ENCODE peak calls at places on chromosomes 11 and 22, in four cellular contexts. A is fibroblast of lung, S is uterus, T is colonic mucosa. R is an unnamed sample.

GRCh38 chr11:88544656-88545280 is 207.2 kb upstream of the CTSC start:
- DNase-seq in T (no peak), S (no peak), A (no peak), R (no peak)

GRCh38 chr11:81959341-81959740 is 774.3 kb downstream of the FAM181B start:
- DNase-seq in S (no peak), A (no peak), T (no peak), R (no peak)

GRCh38 chr11:15349413-15349812 is 234.7 kb downstream of the INSC start:
- DNase-seq in A (no peak), T (no peak), S (no peak), R (no peak)

GRCh38 chr11:67563354-67564114 is 20.1 kb upstream of the GSTP1 start:
- DNase-seq in S (peak; percentile 81), A (peak; percentile 76), T (peak; percentile 79), R (peak; percentile 67)

GRCh38 chr11:101180481-101180880 is 50.9 kb upstream of the PGR start:
- DNase-seq in A (no peak), T (no peak), S (no peak), R (no peak)

GRCh38 chr22:48478529-48479265 is 1349.0 kb downstream of the BRD1 start:
- DNase-seq in S (no peak), T (no peak), A (no peak), R (no peak)

GRCh38 chr11:8234425-8234821 is 29.3 kb downstream of the LMO1 start:
- DNase-seq in A (no peak), S (no peak), T (no peak), R (no peak)

GRCh38 chr11:122793500-122793899 is 44.8 kb upstream of the CRTAM start:
- DNase-seq in S (no peak), T (no peak), A (peak; percentile 69), R (no peak)

GRCh38 chr11:17413414-17414316 is 25.2 kb upstream of the KCNJ11 start:
- DNase-seq in S (no peak), A (no peak), T (peak; percentile 83), R (no peak)

GRCh38 chr11:68651208-68651984 is 32.9 kb upstream of the GAL start:
- DNase-seq in S (no peak), T (no peak), A (no peak), R (no peak)

GRCh38 chr22:20509344-20510047 is 2.1 kb downstream of the MED15 start:
- DNase-seq in A (peak; percentile 91), T (peak; percentile 81), S (peak; percentile 66), R (peak; percentile 42)

GRCh38 chr22:30202531-30203006 is 44.0 kb downstream of the LIF start:
- DNase-seq in A (peak; percentile 83), S (peak; percentile 53), T (peak; percentile 75), R (no peak)

DNA sequence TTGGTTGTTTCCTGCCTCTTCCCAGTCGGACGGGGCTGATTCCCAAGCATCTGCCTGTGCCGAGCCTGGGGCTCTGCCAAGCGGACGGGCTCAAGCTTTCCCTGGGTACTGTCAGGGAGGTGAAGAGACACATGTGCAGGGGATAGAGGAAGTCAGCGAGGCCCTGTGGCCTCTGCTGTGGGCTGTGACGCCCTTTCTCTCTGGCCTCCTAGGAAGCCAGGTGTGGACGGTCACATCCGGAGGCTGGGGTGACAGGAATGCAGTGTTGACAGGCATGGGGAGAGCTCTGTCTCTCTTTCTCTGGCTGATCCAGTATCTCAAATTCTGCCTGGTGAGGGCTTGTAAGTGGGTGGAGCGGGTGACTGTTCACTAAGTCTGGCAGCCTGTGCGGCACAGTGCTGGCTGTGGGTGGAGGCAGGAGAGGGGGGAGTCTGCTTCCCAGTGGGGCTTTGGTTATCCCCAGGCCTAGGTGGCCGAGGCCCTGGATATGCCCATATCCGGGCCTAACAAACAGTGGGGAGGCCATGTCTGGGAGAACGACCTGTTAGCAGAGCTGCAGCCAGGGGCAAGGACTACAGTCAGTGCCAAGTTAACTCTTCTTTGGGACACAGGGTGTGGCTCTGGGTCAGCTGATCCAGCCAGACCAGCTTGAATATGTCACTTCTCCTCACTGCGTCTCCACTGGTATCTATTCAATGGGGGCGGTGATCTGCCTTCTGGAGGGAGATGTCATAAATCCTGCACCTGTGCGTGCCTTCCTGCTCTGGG is 2.0 kb downstream of the KCTD17 start:
- DNase-seq in S (no peak), T (peak; percentile 55), A (no peak), R (no peak)
- H3K4me1 ChIP-seq in S (no peaks in the 10 kb centered on the region), T (peaks cover 18% of the 10 kb centered on the region), A (peaks cover 4% of the 10 kb centered on the region), R (peaks cover 9% of the 10 kb centered on the region)

GRCh38 chr11:44318369-44318768 is 8.4 kb upstream of the ALX4 start:
- DNase-seq in T (no peak), S (no peak), A (no peak), R (no peak)
- H3K27me3 ChIP-seq in T (peaks cover 91% of the 10 kb centered on the region), S (peaks cover 26% of the 10 kb centered on the region), A (peaks cover 83% of the 10 kb centered on the region), R (no peaks in the 10 kb centered on the region)

GRCh38 chr22:39253427-39254070 is 8.8 kb upstream of the PDGFB start:
- DNase-seq in A (peak; percentile 84), S (peak; percentile 73), T (peak; percentile 52), R (peak; percentile 33)
- H3K27ac ChIP-seq in A (peak overlapping the region; percentile 60), S (peak overlapping the region; percentile 87), T (no peak overlapping the region), R (no peak overlapping the region)

DNA sequence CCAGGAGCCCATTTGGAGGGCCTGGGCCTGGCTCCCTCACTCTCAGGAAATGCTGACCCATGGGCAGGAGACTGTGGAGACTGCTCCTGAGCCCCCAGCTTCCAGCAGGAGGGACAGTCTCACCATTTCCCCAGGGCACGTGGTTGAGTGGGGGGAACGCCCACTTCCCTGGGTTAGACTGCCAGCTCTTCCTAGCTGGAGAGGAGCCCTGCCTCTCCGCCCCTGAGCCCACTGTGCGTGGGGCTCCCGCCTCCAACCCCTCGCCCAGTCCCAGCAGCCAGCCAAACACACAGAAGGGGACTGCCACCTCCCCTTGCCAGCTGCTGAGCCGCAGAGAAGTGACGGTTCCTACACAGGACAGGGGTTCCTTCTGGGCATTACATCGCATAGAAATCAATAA is 37.1 kb downstream of the CDKN1C start:
- DNase-seq in S (no peak), A (no peak), T (no peak), R (no peak)
- H3K4me1 ChIP-seq in S (no peaks in the 10 kb centered on the region), A (no peaks in the 10 kb centered on the region), T (no peaks in the 10 kb centered on the region), R (no peaks in the 10 kb centered on the region)

DNA sequence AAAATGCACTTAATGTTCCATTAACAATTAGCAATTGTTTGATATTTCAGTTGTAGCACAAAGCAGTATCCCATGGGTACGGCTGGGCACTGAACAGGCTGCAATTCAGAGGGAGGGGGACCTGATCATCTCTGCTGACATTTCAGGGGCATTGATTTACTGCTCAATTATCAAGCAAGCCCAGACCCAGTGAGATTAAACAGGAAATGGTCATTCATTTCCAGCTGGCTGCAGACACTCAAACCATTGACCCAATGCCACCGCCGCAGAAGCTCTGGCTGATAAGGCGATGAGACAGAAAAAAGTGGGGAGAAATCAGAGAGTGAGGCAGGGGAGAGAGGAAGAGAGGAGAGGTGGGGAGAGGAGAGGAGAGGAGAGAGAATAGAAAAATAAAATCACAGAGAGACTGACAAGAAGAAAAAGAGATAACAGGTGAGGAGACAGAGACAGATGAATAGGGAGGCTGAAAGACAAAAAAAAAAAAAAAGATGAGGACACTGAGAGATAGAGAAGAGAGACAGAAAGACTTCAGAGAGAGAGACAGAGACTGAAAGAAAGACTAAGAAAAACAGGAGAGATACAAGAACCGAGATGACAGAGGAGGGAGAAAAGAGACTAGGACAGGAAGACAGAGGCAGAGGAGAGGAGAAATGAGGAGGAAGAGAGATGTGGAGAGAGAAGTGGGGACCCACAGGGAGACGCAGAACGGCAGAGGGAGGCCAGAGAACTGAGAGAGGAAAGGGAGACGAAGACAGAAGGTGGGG is 962 bp downstream of the GPR83 start:
- DNase-seq in A (no peak), T (no peak), S (no peak), R (no peak)
- H3K27me3 ChIP-seq in A (peaks cover 32% of the 10 kb centered on the region), T (peaks cover 25% of the 10 kb centered on the region), S (no peaks in the 10 kb centered on the region), R (no peaks in the 10 kb centered on the region)

DNA sequence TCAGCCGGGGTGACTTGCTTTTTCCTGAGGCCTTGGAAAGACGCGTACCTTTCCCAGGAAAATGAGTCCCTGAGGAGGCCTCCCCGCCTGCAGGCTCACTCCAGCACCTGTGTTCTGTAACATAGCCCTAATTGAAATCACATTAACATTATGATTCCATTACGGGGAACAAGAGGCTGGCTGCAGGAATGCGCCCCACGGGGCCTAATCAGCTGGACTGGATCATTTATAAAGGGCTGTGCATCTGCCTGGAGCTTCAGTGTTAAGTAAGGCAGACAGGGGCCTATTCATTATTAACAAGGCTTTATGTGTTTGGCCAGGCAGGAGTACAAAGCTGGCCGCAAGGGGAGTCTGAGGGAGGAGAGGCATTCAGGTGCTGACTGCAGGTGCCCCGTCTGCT is 41.9 kb upstream of the TSPAN18 start:
- DNase-seq in S (no peak), A (no peak), T (no peak), R (no peak)
- H3K27ac ChIP-seq in S (no peak overlapping the region), A (no peak overlapping the region), T (no peak overlapping the region), R (no peak overlapping the region)

GRCh38 chr22:37219534-37219933 is 7.3 kb upstream of the SSTR3 start:
- DNase-seq in T (no peak), A (no peak), S (no peak), R (no peak)
- H3K4me1 ChIP-seq in T (no peaks in the 10 kb centered on the region), A (no peaks in the 10 kb centered on the region), S (no peaks in the 10 kb centered on the region), R (no peaks in the 10 kb centered on the region)

R was measured in SJCRH30.